ENCODE peak calls at places on chromosomes 2 and 18, in seven cellular contexts. One of them, this sample, is unnamed. For H3K4me1, the result is how much of the 10 kb centered on the place peaks cover.

GRCh38 chr2:101265893-101266499 is 13.3 kb downstream of the CNOT11 start:
- DNase-seq in right cardiac atrium: peak
- DNase-seq in OCI-LY7: no peak
- DNase-seq in sigmoid colon: no peak
- DNase-seq in HCT116: no peak
- DNase-seq in K562: no peak
- DNase-seq in CD8-positive, alpha-beta memory T cell: no peak
- DNase-seq in this sample: peak

GRCh38 chr2:229586746-229587705 is 127.3 kb downstream of the DNER start:
- DNase-seq in CD8-positive, alpha-beta memory T cell: no peak
- DNase-seq in K562: peak
- DNase-seq in HCT116: peak
- DNase-seq in right cardiac atrium: peak
- DNase-seq in sigmoid colon: peak
- DNase-seq in OCI-LY7: peak
- DNase-seq in this sample: peak

GRCh38 chr2:150686391-150686790 is 198.9 kb upstream of the RND3 start:
- DNase-seq in HCT116: no peak
- DNase-seq in sigmoid colon: no peak
- DNase-seq in OCI-LY7: no peak
- DNase-seq in right cardiac atrium: no peak
- DNase-seq in CD8-positive, alpha-beta memory T cell: no peak
- DNase-seq in K562: no peak
- DNase-seq in this sample: no peak

GRCh38 chr2:229133155-229133772 is 137.8 kb downstream of the PID1 start:
- DNase-seq in CD8-positive, alpha-beta memory T cell: no peak
- DNase-seq in OCI-LY7: peak
- DNase-seq in K562: no peak
- DNase-seq in right cardiac atrium: no peak
- DNase-seq in sigmoid colon: no peak
- DNase-seq in HCT116: peak
- DNase-seq in this sample: no peak

GRCh38 chr2:241271641-241272297 is 43.7 kb downstream of the HDLBP start:
- DNase-seq in OCI-LY7: no peak
- DNase-seq in CD8-positive, alpha-beta memory T cell: peak
- DNase-seq in K562: peak
- DNase-seq in HCT116: peak
- DNase-seq in sigmoid colon: peak
- DNase-seq in right cardiac atrium: peak
- DNase-seq in this sample: peak

GRCh38 chr2:43160778-43161177 is 65.6 kb downstream of the ZFP36L2 start:
- DNase-seq in OCI-LY7: no peak
- DNase-seq in K562: no peak
- DNase-seq in right cardiac atrium: no peak
- DNase-seq in HCT116: no peak
- DNase-seq in sigmoid colon: no peak
- DNase-seq in CD8-positive, alpha-beta memory T cell: no peak
- DNase-seq in this sample: no peak

GRCh38 chr2:9201185-9201891 is 5.3 kb upstream of the ASAP2 start:
- DNase-seq in sigmoid colon: no peak
- DNase-seq in OCI-LY7: no peak
- DNase-seq in K562: no peak
- DNase-seq in HCT116: no peak
- DNase-seq in right cardiac atrium: no peak
- DNase-seq in CD8-positive, alpha-beta memory T cell: no peak
- DNase-seq in this sample: no peak

GRCh38 chr2:174842496-174842895 is 78.2 kb upstream of the CHRNA1 start:
- DNase-seq in OCI-LY7: no peak
- DNase-seq in sigmoid colon: no peak
- DNase-seq in right cardiac atrium: no peak
- DNase-seq in CD8-positive, alpha-beta memory T cell: no peak
- DNase-seq in HCT116: no peak
- DNase-seq in K562: no peak
- DNase-seq in this sample: no peak

GRCh38 chr2:10762651-10763460 is 41.4 kb downstream of the ATP6V1C2 start:
- DNase-seq in right cardiac atrium: peak
- DNase-seq in sigmoid colon: no peak
- DNase-seq in HCT116: peak
- DNase-seq in CD8-positive, alpha-beta memory T cell: no peak
- DNase-seq in K562: peak
- DNase-seq in OCI-LY7: no peak
- DNase-seq in this sample: peak

GRCh38 chr18:26729439-26729838 is 136.1 kb downstream of the AQP4 start:
- DNase-seq in CD8-positive, alpha-beta memory T cell: no peak
- DNase-seq in K562: no peak
- DNase-seq in right cardiac atrium: no peak
- DNase-seq in OCI-LY7: no peak
- DNase-seq in HCT116: no peak
- DNase-seq in sigmoid colon: no peak
- DNase-seq in this sample: no peak

GRCh38 chr2:96265349-96265839 is 403 bp downstream of the TMEM127 start:
- DNase-seq in CD8-positive, alpha-beta memory T cell: no peak
- DNase-seq in right cardiac atrium: peak
- DNase-seq in HCT116: no peak
- DNase-seq in sigmoid colon: peak
- DNase-seq in K562: peak
- DNase-seq in OCI-LY7: peak
- DNase-seq in this sample: no peak

GRCh38 chr2:147553743-147554142 is 291.1 kb upstream of the ACVR2A start:
- DNase-seq in K562: no peak
- DNase-seq in sigmoid colon: no peak
- DNase-seq in right cardiac atrium: no peak
- DNase-seq in CD8-positive, alpha-beta memory T cell: no peak
- DNase-seq in HCT116: no peak
- DNase-seq in OCI-LY7: no peak
- DNase-seq in this sample: no peak

GRCh38 chr18:48326901-48327675 is 82.1 kb downstream of the ZBTB7C start:
- DNase-seq in OCI-LY7: no peak
- DNase-seq in right cardiac atrium: no peak
- DNase-seq in K562: no peak
- DNase-seq in HCT116: no peak
- DNase-seq in CD8-positive, alpha-beta memory T cell: no peak
- DNase-seq in sigmoid colon: no peak
- DNase-seq in this sample: no peak

GRCh38 chr2:12167525-12168317 is 421.3 kb downstream of the LPIN1 start:
- DNase-seq in OCI-LY7: no peak
- DNase-seq in HCT116: no peak
- DNase-seq in right cardiac atrium: peak
- DNase-seq in CD8-positive, alpha-beta memory T cell: no peak
- DNase-seq in sigmoid colon: no peak
- DNase-seq in K562: no peak
- DNase-seq in this sample: no peak

GRCh38 chr2:234241656-234242445 is 191.3 kb downstream of the SPP2 start:
- DNase-seq in CD8-positive, alpha-beta memory T cell: no peak
- DNase-seq in OCI-LY7: no peak
- DNase-seq in K562: no peak
- DNase-seq in right cardiac atrium: no peak
- DNase-seq in sigmoid colon: no peak
- DNase-seq in HCT116: no peak
- DNase-seq in this sample: no peak

GRCh38 chr2:187976259-187976658 is 315.4 kb upstream of the GULP1 start:
- DNase-seq in HCT116: no peak
- DNase-seq in sigmoid colon: no peak
- DNase-seq in K562: no peak
- DNase-seq in OCI-LY7: no peak
- DNase-seq in right cardiac atrium: no peak
- DNase-seq in CD8-positive, alpha-beta memory T cell: no peak
- DNase-seq in this sample: no peak

GRCh38 chr2:141611981-141612380 is 518.8 kb downstream of the LRP1B start:
- DNase-seq in CD8-positive, alpha-beta memory T cell: no peak
- DNase-seq in right cardiac atrium: no peak
- DNase-seq in OCI-LY7: no peak
- DNase-seq in K562: no peak
- DNase-seq in sigmoid colon: no peak
- DNase-seq in HCT116: no peak
- DNase-seq in this sample: no peak

GRCh38 chr2:54073796-54074195 is 41.6 kb upstream of the ACYP2 start:
- DNase-seq in OCI-LY7: no peak
- DNase-seq in right cardiac atrium: no peak
- DNase-seq in HCT116: peak
- DNase-seq in K562: no peak
- DNase-seq in sigmoid colon: no peak
- DNase-seq in CD8-positive, alpha-beta memory T cell: no peak
- DNase-seq in this sample: no peak

GRCh38 chr2:237431372-237431771 is 17.4 kb upstream of the COL6A3 start:
- DNase-seq in CD8-positive, alpha-beta memory T cell: no peak
- DNase-seq in K562: no peak
- DNase-seq in sigmoid colon: no peak
- DNase-seq in HCT116: no peak
- DNase-seq in OCI-LY7: no peak
- DNase-seq in right cardiac atrium: no peak
- DNase-seq in this sample: no peak

GRCh38 chr2:73128841-73129535 is 16.2 kb upstream of the RAB11FIP5 start:
- DNase-seq in sigmoid colon: no peak
- DNase-seq in OCI-LY7: no peak
- DNase-seq in HCT116: no peak
- DNase-seq in K562: no peak
- DNase-seq in right cardiac atrium: no peak
- DNase-seq in CD8-positive, alpha-beta memory T cell: no peak
- DNase-seq in this sample: no peak

GRCh38 chr18:58787750-58788149 is 76.9 kb upstream of the ZNF532 start:
- DNase-seq in right cardiac atrium: peak
- DNase-seq in HCT116: no peak
- DNase-seq in OCI-LY7: no peak
- DNase-seq in sigmoid colon: no peak
- DNase-seq in CD8-positive, alpha-beta memory T cell: no peak
- DNase-seq in K562: no peak
- DNase-seq in this sample: no peak

GRCh38 chr18:79528846-79529245 is 133.1 kb downstream of the NFATC1 start:
- DNase-seq in CD8-positive, alpha-beta memory T cell: peak
- DNase-seq in HCT116: peak
- DNase-seq in right cardiac atrium: peak
- DNase-seq in OCI-LY7: peak
- DNase-seq in sigmoid colon: peak
- DNase-seq in K562: peak
- DNase-seq in this sample: peak
- H3K4me1 ChIP-seq in CD8-positive, alpha-beta memory T cell: under half
- H3K4me1 ChIP-seq in HCT116: under half
- H3K4me1 ChIP-seq in right cardiac atrium: under half
- H3K4me1 ChIP-seq in OCI-LY7: half or more
- H3K4me1 ChIP-seq in sigmoid colon: under half
- H3K4me1 ChIP-seq in K562: under half
- H3K4me1 ChIP-seq in this sample: under half

GRCh38 chr2:216111122-216111521 is 2.0 kb downstream of the XRCC5 start:
- DNase-seq in sigmoid colon: no peak
- DNase-seq in HCT116: no peak
- DNase-seq in K562: no peak
- DNase-seq in right cardiac atrium: no peak
- DNase-seq in OCI-LY7: no peak
- DNase-seq in CD8-positive, alpha-beta memory T cell: no peak
- DNase-seq in this sample: no peak

GRCh38 chr2:216115224-216115582 is 6.1 kb downstream of the XRCC5 start:
- DNase-seq in K562: no peak
- DNase-seq in right cardiac atrium: no peak
- DNase-seq in CD8-positive, alpha-beta memory T cell: no peak
- DNase-seq in sigmoid colon: no peak
- DNase-seq in OCI-LY7: peak
- DNase-seq in HCT116: no peak
- DNase-seq in this sample: no peak

GRCh38 chr2:216114476-216115223 is 5.5 kb downstream of the XRCC5 start:
- DNase-seq in right cardiac atrium: peak
- DNase-seq in CD8-positive, alpha-beta memory T cell: peak
- DNase-seq in K562: peak
- DNase-seq in HCT116: peak
- DNase-seq in OCI-LY7: peak
- DNase-seq in sigmoid colon: peak
- DNase-seq in this sample: peak

GRCh38 chr2:216113572-216113971 is 4.4 kb downstream of the XRCC5 start:
- DNase-seq in right cardiac atrium: no peak
- DNase-seq in OCI-LY7: peak
- DNase-seq in sigmoid colon: no peak
- DNase-seq in K562: no peak
- DNase-seq in CD8-positive, alpha-beta memory T cell: no peak
- DNase-seq in HCT116: no peak
- DNase-seq in this sample: no peak

DNA sequence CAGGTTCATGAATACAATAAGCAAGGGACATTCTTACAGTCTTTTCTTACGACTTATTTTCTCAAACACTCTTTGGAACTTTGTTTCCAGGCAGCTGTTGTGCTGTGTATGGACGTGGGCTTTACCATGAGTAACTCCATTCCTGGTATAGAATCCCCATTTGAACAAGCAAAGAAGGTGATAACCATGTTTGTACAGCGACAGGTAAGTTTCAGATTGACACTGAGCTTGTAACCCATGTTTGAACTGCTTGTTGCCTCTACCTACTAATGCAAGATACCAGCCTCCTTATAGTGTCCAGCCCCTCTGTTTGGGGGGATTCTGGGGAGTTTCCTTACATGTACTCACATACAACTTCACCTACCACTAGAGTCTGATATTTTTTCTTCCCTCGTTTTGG is 3.8 kb downstream of the XRCC5 start:
- DNase-seq in K562: no peak
- DNase-seq in sigmoid colon: no peak
- DNase-seq in right cardiac atrium: no peak
- DNase-seq in OCI-LY7: no peak
- DNase-seq in CD8-positive, alpha-beta memory T cell: no peak
- DNase-seq in HCT116: no peak
- DNase-seq in this sample: no peak
- H3K4me1 ChIP-seq in K562: under half
- H3K4me1 ChIP-seq in sigmoid colon: under half
- H3K4me1 ChIP-seq in right cardiac atrium: under half
- H3K4me1 ChIP-seq in OCI-LY7: half or more
- H3K4me1 ChIP-seq in CD8-positive, alpha-beta memory T cell: half or more
- H3K4me1 ChIP-seq in HCT116: under half
- H3K4me1 ChIP-seq in this sample: under half

GRCh38 chr2:134411279-134411827 is 157.5 kb downstream of the MGAT5 start:
- DNase-seq in CD8-positive, alpha-beta memory T cell: no peak
- DNase-seq in right cardiac atrium: no peak
- DNase-seq in HCT116: no peak
- DNase-seq in OCI-LY7: peak
- DNase-seq in sigmoid colon: no peak
- DNase-seq in K562: no peak
- DNase-seq in this sample: no peak

GRCh38 chr2:134410006-134410405 is 156.1 kb downstream of the MGAT5 start:
- DNase-seq in right cardiac atrium: no peak
- DNase-seq in OCI-LY7: no peak
- DNase-seq in HCT116: no peak
- DNase-seq in CD8-positive, alpha-beta memory T cell: no peak
- DNase-seq in sigmoid colon: no peak
- DNase-seq in K562: no peak
- DNase-seq in this sample: no peak

GRCh38 chr2:134411828-134412638 is 158.2 kb downstream of the MGAT5 start:
- DNase-seq in K562: peak
- DNase-seq in CD8-positive, alpha-beta memory T cell: peak
- DNase-seq in right cardiac atrium: peak
- DNase-seq in HCT116: peak
- DNase-seq in sigmoid colon: peak
- DNase-seq in OCI-LY7: peak
- DNase-seq in this sample: peak

GRCh38 chr2:134412639-134412999 is 158.7 kb downstream of the MGAT5 start:
- DNase-seq in right cardiac atrium: no peak
- DNase-seq in OCI-LY7: no peak
- DNase-seq in sigmoid colon: no peak
- DNase-seq in HCT116: no peak
- DNase-seq in CD8-positive, alpha-beta memory T cell: no peak
- DNase-seq in K562: no peak
- DNase-seq in this sample: no peak

GRCh38 chr2:134410831-134411231 is 157.0 kb downstream of the MGAT5 start:
- DNase-seq in K562: no peak
- DNase-seq in CD8-positive, alpha-beta memory T cell: no peak
- DNase-seq in OCI-LY7: peak
- DNase-seq in right cardiac atrium: no peak
- DNase-seq in HCT116: no peak
- DNase-seq in sigmoid colon: no peak
- DNase-seq in this sample: no peak
- H3K4me1 ChIP-seq in K562: under half
- H3K4me1 ChIP-seq in CD8-positive, alpha-beta memory T cell: under half
- H3K4me1 ChIP-seq in OCI-LY7: half or more
- H3K4me1 ChIP-seq in right cardiac atrium: under half
- H3K4me1 ChIP-seq in HCT116: under half
- H3K4me1 ChIP-seq in sigmoid colon: under half
- H3K4me1 ChIP-seq in this sample: under half

GRCh38 chr18:78693429-78693828 is 286.2 kb upstream of the SALL3 start:
- DNase-seq in OCI-LY7: no peak
- DNase-seq in sigmoid colon: no peak
- DNase-seq in K562: no peak
- DNase-seq in CD8-positive, alpha-beta memory T cell: no peak
- DNase-seq in right cardiac atrium: no peak
- DNase-seq in HCT116: no peak
- DNase-seq in this sample: no peak
- H3K4me1 ChIP-seq in OCI-LY7: under half
- H3K4me1 ChIP-seq in sigmoid colon: under half
- H3K4me1 ChIP-seq in K562: under half
- H3K4me1 ChIP-seq in CD8-positive, alpha-beta memory T cell: under half
- H3K4me1 ChIP-seq in right cardiac atrium: under half
- H3K4me1 ChIP-seq in HCT116: under half
- H3K4me1 ChIP-seq in this sample: under half

This sample was measured in mucosa of descending colon.